ENCODE peak calls at places on chromosomes 5 and 9, in five cellular contexts. S is foreskin keratinocyte, Z is mucosa of descending colon, F is heart right ventricle, P is right cardiac atrium. G is an unnamed sample.

GRCh38 chr9:134492281-134492691 is 149.3 kb upstream of the COL5A1 start:
- ATAC-seq in P (peak; percentile 82), Z (peak; percentile 40), F (peak; percentile 80), S (no peak), G (peak; percentile 68)

GRCh38 chr9:21970800-21971620 is 23.2 kb downstream of the CDKN2A start:
- ATAC-seq in S (no peak), F (no peak), Z (no peak), P (peak; percentile 30), G (no peak)

GRCh38 chr9:129996161-129996849 is 46.7 kb downstream of the FNBP1 start:
- ATAC-seq in P (peak; percentile 19), Z (peak; percentile 8), F (peak; percentile 29), S (no peak), G (no peak)

GRCh38 chr9:92455217-92455616 is 27.1 kb downstream of the ASPN start:
- ATAC-seq in Z (peak; percentile 29), F (no peak), S (no peak), P (no peak), G (no peak)

GRCh38 chr5:107204413-107204812 is 466.3 kb downstream of the EFNA5 start:
- ATAC-seq in Z (no peak), P (no peak), S (no peak), F (no peak), G (no peak)

GRCh38 chr9:137606005-137606601 is 617 bp downstream of the ARRDC1 start:
- ATAC-seq in S (peak; percentile 23), Z (peak; percentile 22), P (peak; percentile 1), F (no peak), G (peak; percentile 14)

GRCh38 chr5:159040181-159040580 is 59.5 kb downstream of the EBF1 start:
- ATAC-seq in S (no peak), P (no peak), Z (peak; percentile 9), F (no peak), G (no peak)

GRCh38 chr9:5509573-5509972 is 758 bp upstream of the PDCD1LG2 start:
- ATAC-seq in Z (no peak), S (peak; percentile 87), P (peak; percentile 73), F (peak; percentile 37), G (peak; percentile 88)

GRCh38 chr5:163916856-163917255 is 411.4 kb downstream of the MAT2B start:
- ATAC-seq in P (no peak), S (no peak), Z (no peak), F (no peak), G (no peak)

GRCh38 chr9:71990466-71990865 is 69.9 kb downstream of the C9orf57 start:
- ATAC-seq in Z (no peak), S (peak; percentile 45), P (no peak), F (peak; percentile 29), G (no peak)

GRCh38 chr9:7105095-7105494 is 347.3 kb downstream of the KDM4C start:
- ATAC-seq in F (no peak), S (no peak), Z (no peak), P (no peak), G (no peak)

GRCh38 chr5:157204765-157205164 is 24.1 kb downstream of the ITK start:
- ATAC-seq in P (no peak), S (no peak), Z (no peak), F (no peak), G (no peak)

GRCh38 chr9:136079916-136080246 is 15.2 kb downstream of the NACC2 start:
- ATAC-seq in S (no peak), F (peak; percentile 32), Z (peak; percentile 16), P (no peak), G (peak; percentile 18)